ENCODE peak calls at places on chromosomes 16 and 17, in ten cellular contexts. W is heart right ventricle, X is HFF-Myc, V is tibial nerve, B is fibroblast of lung, T is choroid plexus epithelial cell, Z is stomach, M is upper lobe of right lung, D is OCI-LY7, R is ascending aorta. F is an unnamed sample.

GRCh38 chr17:40566027-40566426 is 755 bp upstream of the CCR7 start:
- DNase-seq in V (no peak), X (no peak), D (no peak), M (no peak), Z (no peak), R (no peak), T (no peak), W (no peak), B (no peak), F (no peak)

GRCh38 chr16:19860146-19861030 is 24.3 kb downstream of the GPRC5B start:
- DNase-seq in R (no peak), X (no peak), M (no peak), T (peak), W (no peak), B (peak), D (no peak), V (no peak), Z (no peak), F (peak)

GRCh38 chr16:85838876-85839585 is 39.5 kb downstream of the COX4I1 start:
- DNase-seq in B (no peak), R (no peak), W (no peak), M (no peak), Z (no peak), X (no peak), D (no peak), T (no peak), V (no peak), F (no peak)

GRCh38 chr17:49379926-49380325 is 17.9 kb upstream of the ZNF652 start:
- DNase-seq in X (no peak), B (peak), M (no peak), V (no peak), Z (no peak), T (no peak), R (no peak), W (no peak), D (no peak), F (no peak)

GRCh38 chr17:80175411-80175810 is 5.6 kb downstream of the CARD14 start:
- DNase-seq in X (no peak), M (no peak), R (no peak), B (peak), V (no peak), Z (peak), W (no peak), T (no peak), D (no peak), F (no peak)

GRCh38 chr16:71666264-71666663 is 40.3 kb downstream of the MARVELD3 start:
- DNase-seq in R (no peak), D (no peak), V (no peak), B (no peak), W (no peak), X (no peak), M (no peak), T (no peak), Z (no peak), F (no peak)

GRCh38 chr17:8964801-8965393 is 610 bp downstream of the PIK3R5 start:
- DNase-seq in V (no peak), M (peak), B (no peak), T (no peak), D (no peak), Z (no peak), X (no peak), W (no peak), R (no peak), F (no peak)

GRCh38 chr17:2704890-2705248 is 6.7 kb downstream of the CLUH start:
- DNase-seq in D (no peak), X (no peak), B (no peak), W (no peak), M (peak), T (no peak), R (no peak), Z (no peak), V (no peak), F (no peak)

GRCh38 chr17:50684612-50685333 is 22.9 kb downstream of the ANKRD40 start:
- DNase-seq in R (no peak), B (no peak), T (no peak), M (peak), Z (peak), W (no peak), X (no peak), D (no peak), V (no peak), F (no peak)

GRCh38 chr17:65015855-65016254 is 40.7 kb downstream of the GNA13 start:
- DNase-seq in D (no peak), X (no peak), Z (no peak), R (no peak), M (no peak), W (no peak), T (no peak), V (no peak), B (no peak), F (no peak)

GRCh38 chr16:11299865-11300559 is 18.9 kb upstream of the PRM1 start:
- DNase-seq in T (no peak), B (no peak), M (no peak), X (no peak), V (no peak), W (no peak), R (no peak), D (peak), Z (no peak), F (no peak)

GRCh38 chr16:83470406-83470805 is 337.4 kb upstream of the HSBP1 start:
- DNase-seq in X (no peak), M (no peak), R (no peak), D (no peak), V (no peak), T (peak), Z (no peak), B (peak), W (no peak), F (no peak)

GRCh38 chr17:20121359-20122235 is 112.4 kb downstream of the SPECC1 start:
- DNase-seq in M (peak), X (peak), R (no peak), W (peak), V (peak), B (peak), T (peak), D (peak), Z (peak), F (peak)

GRCh38 chr17:59372138-59372751 is 40.8 kb downstream of the YPEL2 start:
- DNase-seq in R (no peak), Z (peak), M (no peak), W (no peak), X (peak), T (peak), D (peak), V (peak), B (peak), F (peak)

GRCh38 chr17:76556759-76557367 is 17.0 kb downstream of the PRCD start:
- DNase-seq in X (no peak), M (peak), R (no peak), T (peak), Z (peak), W (no peak), B (peak), D (no peak), V (no peak), F (no peak)

GRCh38 chr17:64343833-64344637 is 46.6 kb downstream of the PECAM1 start:
- DNase-seq in Z (peak), M (peak), R (peak), D (no peak), W (peak), X (peak), B (peak), T (peak), V (no peak), F (no peak)

GRCh38 chr16:1026057-1026783 is 44.6 kb downstream of the SOX8 start:
- DNase-seq in D (no peak), Z (no peak), T (no peak), M (no peak), V (no peak), B (no peak), X (no peak), W (no peak), R (no peak), F (no peak)

GRCh38 chr17:1123397-1124237 is 56.2 kb downstream of the ABR start:
- DNase-seq in B (no peak), X (no peak), R (no peak), T (no peak), W (no peak), V (no peak), Z (no peak), D (peak), M (no peak), F (no peak)

GRCh38 chr17:47253541-47254402 is at the start of gene ITGB3:
- DNase-seq in D (peak), Z (peak), B (peak), T (peak), X (no peak), M (peak), W (peak), R (no peak), V (peak), F (no peak)

GRCh38 chr17:28554565-28554964 is 2.1 kb upstream of the UNC119 start:
- DNase-seq in B (no peak), V (no peak), Z (no peak), T (no peak), D (no peak), X (no peak), W (no peak), R (no peak), M (no peak), F (no peak)

GRCh38 chr17:9929873-9930272 is 24.8 kb upstream of the RCVRN start:
- DNase-seq in R (no peak), T (no peak), V (no peak), X (no peak), W (no peak), M (no peak), Z (no peak), B (no peak), D (no peak), F (no peak)

GRCh38 chr16:88939814-88940195 is 37.2 kb downstream of the CBFA2T3 start:
- DNase-seq in D (no peak), V (no peak), Z (no peak), B (no peak), T (no peak), W (peak), X (no peak), M (no peak), R (no peak), F (no peak)
- H3K4me3 ChIP-seq in D (peak), V (peak), Z (peak), B (no peak), T (no peak), W (peak), X (no peak), M (peak), R (no peak), F (no peak)

DNA sequence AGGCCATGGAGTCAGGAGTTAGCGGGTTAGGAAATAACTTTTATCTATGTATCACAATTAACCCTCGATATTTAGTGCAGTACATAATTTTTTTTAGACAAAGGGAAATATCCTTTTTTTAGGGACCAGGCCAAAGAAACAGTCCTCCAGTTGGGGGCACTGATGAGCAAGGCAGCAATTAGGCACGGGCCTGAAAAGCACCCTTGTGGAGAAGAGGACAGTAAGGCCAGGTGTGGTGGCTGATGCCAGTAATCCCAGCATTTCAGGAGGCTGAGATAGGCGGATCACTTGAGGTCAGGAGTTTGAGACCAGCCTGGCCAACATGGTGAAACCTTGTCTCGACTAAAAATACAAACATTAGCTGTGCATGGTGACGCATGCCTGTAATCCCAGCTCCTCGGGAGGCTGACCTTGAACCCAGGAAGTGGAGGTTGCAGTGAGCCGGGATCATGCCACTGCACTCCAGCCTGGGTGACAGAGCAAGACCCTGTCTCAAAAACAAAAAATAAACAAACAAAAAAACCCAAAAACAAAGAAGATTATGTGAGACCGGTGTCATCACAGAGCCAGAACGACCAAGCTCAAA is 158.3 kb upstream of the NOL11 start:
- DNase-seq in V (no peak), D (no peak), M (no peak), T (no peak), W (no peak), B (no peak), X (no peak), Z (no peak), R (no peak), F (no peak)
- TF ChIP-seq CTCF in V (no peak), D (peak), M (peak), T (peak), W (no peak), B (peak), X (no peak), Z (no peak), R (no peak), F (peak)

GRCh38 chr16:7400117-7400890 is 67.7 kb downstream of the RBFOX1 start:
- DNase-seq in D (no peak), M (no peak), R (no peak), T (no peak), Z (no peak), V (no peak), X (no peak), B (no peak), W (no peak), F (no peak)

GRCh38 chr16:7394936-7395335 is 62.3 kb downstream of the RBFOX1 start:
- DNase-seq in X (no peak), V (no peak), M (no peak), W (no peak), R (no peak), D (no peak), Z (no peak), B (no peak), T (no peak), F (no peak)

GRCh38 chr16:7399296-7399695 is 66.7 kb downstream of the RBFOX1 start:
- DNase-seq in M (no peak), W (no peak), X (no peak), B (no peak), D (no peak), V (no peak), Z (no peak), R (no peak), T (no peak), F (no peak)

GRCh38 chr16:7397901-7398300 is 65.3 kb downstream of the RBFOX1 start:
- DNase-seq in W (no peak), B (peak), R (no peak), V (no peak), M (no peak), X (no peak), T (peak), D (no peak), Z (no peak), F (no peak)

DNA sequence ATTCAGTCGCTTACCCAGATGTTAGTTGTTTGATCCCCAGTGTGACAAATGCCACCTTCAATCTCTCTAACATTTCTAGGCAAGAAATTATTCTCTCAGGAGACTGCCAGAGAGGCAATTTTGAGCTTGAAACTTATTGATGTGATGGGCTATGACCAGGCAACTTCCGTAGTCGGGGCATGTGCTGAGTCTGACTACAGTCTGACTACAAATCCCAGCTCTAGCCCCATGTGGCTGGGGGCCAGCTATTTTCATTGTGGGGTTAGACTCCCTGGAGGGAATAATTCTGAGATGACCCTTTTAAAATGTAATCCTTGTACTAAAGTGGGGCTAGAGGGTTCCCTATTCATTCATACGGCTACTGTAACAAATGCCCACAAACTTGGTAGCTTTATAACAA is 65.9 kb downstream of the RBFOX1 start:
- DNase-seq in D (no peak), M (no peak), V (no peak), X (no peak), W (no peak), B (no peak), R (no peak), Z (no peak), T (no peak), F (no peak)
- H3K4me3 ChIP-seq in D (no peak), M (no peak), V (no peak), X (no peak), W (no peak), B (no peak), R (no peak), Z (no peak), T (no peak), F (no peak)

GRCh38 chr16:53421248-53421647 is 13.0 kb upstream of the RBL2 start:
- DNase-seq in V (no peak), X (no peak), Z (no peak), R (no peak), T (no peak), B (no peak), W (no peak), D (no peak), M (no peak), F (no peak)
- TF ChIP-seq CTCF in V (no peak), X (peak), Z (no peak), R (no peak), T (no peak), B (no peak), W (no peak), D (peak), M (no peak), F (no peak)

DNA sequence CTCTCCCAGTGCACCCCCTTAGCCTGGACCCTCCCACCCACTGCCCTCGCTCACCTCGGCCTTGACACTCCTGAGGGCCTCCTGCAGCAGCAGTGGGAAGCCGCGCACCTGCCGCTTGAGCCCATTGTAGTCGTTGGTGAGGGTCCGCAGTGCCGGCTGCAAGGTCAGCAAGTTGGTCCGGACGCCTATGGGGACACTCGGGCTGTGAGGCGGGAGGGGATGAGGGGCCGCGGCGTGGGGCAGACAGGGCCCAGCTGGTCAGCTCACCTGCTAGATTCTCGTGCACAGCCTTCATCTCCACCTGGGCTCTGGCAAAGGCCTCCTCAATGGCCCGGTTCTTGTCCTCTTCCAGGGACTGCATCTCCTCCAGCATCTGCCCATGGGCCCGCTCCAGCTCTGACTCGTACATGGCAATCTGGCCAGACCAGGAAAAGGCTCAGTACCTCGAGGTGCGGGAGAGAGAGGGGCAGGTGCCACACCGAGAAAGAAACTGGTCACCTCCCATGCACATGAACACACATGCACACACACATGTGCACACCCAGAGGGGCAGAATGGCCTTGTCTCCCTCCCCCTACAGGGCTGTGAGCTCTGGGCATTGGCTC is 32.6 kb downstream of the KIFC3 start:
- DNase-seq in V (no peak), B (no peak), Z (no peak), X (no peak), R (no peak), M (no peak), T (no peak), W (no peak), D (no peak), F (no peak)
- H3K4me3 ChIP-seq in V (no peak), B (no peak), Z (no peak), X (no peak), R (no peak), M (no peak), T (no peak), W (no peak), D (no peak), F (no peak)

GRCh38 chr16:68923116-68923515 is 79.8 kb downstream of the TANGO6 start:
- DNase-seq in W (no peak), X (no peak), B (no peak), T (no peak), M (no peak), Z (no peak), V (no peak), D (no peak), R (no peak), F (no peak)
- TF ChIP-seq CTCF in W (no peak), X (no peak), B (no peak), T (no peak), M (no peak), Z (no peak), V (no peak), D (no peak), R (no peak), F (no peak)

GRCh38 chr17:29791336-29791735 is 138.7 kb downstream of the SSH2 start:
- DNase-seq in Z (no peak), W (no peak), R (no peak), B (no peak), D (no peak), V (no peak), T (no peak), X (no peak), M (no peak), F (no peak)

GRCh38 chr17:29784661-29785060 is 145.4 kb downstream of the SSH2 start:
- DNase-seq in V (no peak), T (peak), B (peak), X (no peak), D (no peak), Z (no peak), M (no peak), R (no peak), W (no peak), F (no peak)

GRCh38 chr17:29793501-29793900 is 136.5 kb downstream of the SSH2 start:
- DNase-seq in D (no peak), M (no peak), X (no peak), B (peak), Z (no peak), R (no peak), T (no peak), V (no peak), W (no peak), F (no peak)

GRCh38 chr17:29788045-29788444 is 142.0 kb downstream of the SSH2 start:
- DNase-seq in D (no peak), Z (no peak), M (no peak), R (no peak), W (no peak), T (no peak), B (no peak), X (no peak), V (no peak), F (no peak)

GRCh38 chr17:29789186-29790170 is 140.6 kb downstream of the SSH2 start:
- DNase-seq in Z (no peak), M (peak), D (no peak), R (no peak), W (no peak), T (peak), V (no peak), X (no peak), B (peak), F (no peak)
- H3K4me3 ChIP-seq in Z (no peak), M (no peak), D (no peak), R (no peak), W (no peak), T (no peak), V (no peak), X (no peak), B (no peak), F (no peak)

GRCh38 chr17:39276113-39276512 is 50.4 kb upstream of the STAC2 start:
- DNase-seq in D (no peak), Z (no peak), B (no peak), T (no peak), V (no peak), M (no peak), R (no peak), X (no peak), W (no peak), F (no peak)

GRCh38 chr17:39271546-39271945 is 45.8 kb upstream of the STAC2 start:
- DNase-seq in W (no peak), R (no peak), M (no peak), Z (no peak), T (peak), X (no peak), B (no peak), D (no peak), V (no peak), F (no peak)

GRCh38 chr17:39270923-39271322 is 45.2 kb upstream of the STAC2 start:
- DNase-seq in Z (no peak), W (no peak), B (peak), R (no peak), V (no peak), X (peak), T (peak), M (no peak), D (peak), F (no peak)
- TF ChIP-seq CTCF in Z (no peak), W (no peak), B (peak), R (no peak), V (peak), X (peak), T (peak), M (peak), D (peak), F (peak)

GRCh38 chr16:30619643-30620042 is 9.5 kb upstream of the ZNF689 start:
- DNase-seq in X (no peak), T (no peak), M (no peak), Z (no peak), B (no peak), R (no peak), D (no peak), W (no peak), V (no peak), F (no peak)

GRCh38 chr16:30615358-30616076 is 5.3 kb upstream of the ZNF689 start:
- DNase-seq in D (peak), M (peak), V (no peak), Z (peak), T (peak), W (peak), R (no peak), B (no peak), X (no peak), F (no peak)

GRCh38 chr16:30622455-30623032 is 12.4 kb upstream of the ZNF689 start:
- DNase-seq in Z (no peak), R (no peak), V (no peak), T (no peak), B (no peak), X (no peak), M (no peak), W (no peak), D (no peak), F (no peak)

GRCh38 chr16:30621765-30622164 is 11.6 kb upstream of the ZNF689 start:
- DNase-seq in Z (no peak), M (no peak), D (no peak), T (no peak), R (no peak), X (no peak), V (no peak), B (peak), W (no peak), F (no peak)

DNA sequence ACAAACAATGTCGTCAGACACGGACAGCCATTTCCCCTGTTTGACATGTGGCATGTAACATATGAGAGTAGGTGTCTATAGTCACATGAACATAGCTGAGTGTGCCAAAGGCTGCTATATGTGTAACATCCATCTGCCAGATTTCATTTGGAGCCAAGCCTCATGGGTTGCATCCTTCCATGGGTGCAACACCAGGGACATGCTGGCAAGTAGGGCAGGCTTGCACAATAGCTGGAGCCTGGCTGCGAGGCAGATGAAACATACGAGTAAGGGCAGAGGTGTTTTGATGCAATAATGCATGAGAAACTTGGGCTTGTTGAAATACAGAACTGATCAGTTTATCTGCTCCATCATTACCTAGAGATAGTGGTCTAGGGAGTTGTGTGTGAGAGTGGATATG is 9.0 kb upstream of the ZNF689 start:
- DNase-seq in V (no peak), X (no peak), B (no peak), M (no peak), W (no peak), R (no peak), T (no peak), D (no peak), Z (no peak), F (no peak)
- H3K4me3 ChIP-seq in V (no peak), X (no peak), B (no peak), M (no peak), W (no peak), R (no peak), T (no peak), D (no peak), Z (no peak), F (no peak)

F was measured in LNCaP clone FGC.